ENCODE peak calls at places on chromosomes 13 and 19, in five cellular contexts. U, Q, K, E and J are unnamed samples.

GRCh38 chr19:10432736-10433130 is 12.4 kb downstream of the PDE4A start:
- DNase-seq in U (no peak), Q (no peak), K (no peak), E (no peak), J (no peak)

GRCh38 chr13:50936681-50937080 is 27.1 kb downstream of the RNASEH2B start:
- DNase-seq in U (no peak), Q (no peak), K (no peak), E (no peak), J (peak)

GRCh38 chr19:5036733-5037681 is 68.1 kb downstream of the KDM4B start:
- DNase-seq in U (no peak), Q (no peak), K (no peak), E (no peak), J (no peak)

GRCh38 chr13:56351041-56351440 is 789.7 kb upstream of the PRR20A start:
- DNase-seq in U (no peak), Q (no peak), K (no peak), E (peak), J (no peak)

GRCh38 chr19:55516878-55517620 is 19.9 kb downstream of the SBK2 start:
- DNase-seq in U (peak), Q (peak), K (peak), E (peak), J (peak)

GRCh38 chr19:18366027-18366435 is 19.9 kb upstream of the GDF15 start:
- DNase-seq in U (no peak), Q (no peak), K (no peak), E (no peak), J (no peak)

GRCh38 chr19:7395360-7395781 is 46.6 kb downstream of the ARHGEF18 start:
- DNase-seq in U (no peak), Q (no peak), K (no peak), E (no peak), J (no peak)

GRCh38 chr13:37788346-37788745 is 81.2 kb downstream of the TRPC4 start:
- DNase-seq in U (no peak), Q (no peak), K (no peak), E (no peak), J (no peak)

GRCh38 chr19:11434703-11435056 is 241 bp downstream of the ODAD3 start:
- DNase-seq in U (no peak), Q (no peak), K (no peak), E (no peak), J (no peak)

GRCh38 chr13:46983881-46984280 is 87.0 kb upstream of the HTR2A start:
- DNase-seq in U (no peak), Q (peak), K (peak), E (no peak), J (no peak)

GRCh38 chr13:105814902-105815250 is 720.6 kb downstream of the EFNB2 start:
- DNase-seq in U (no peak), Q (no peak), K (no peak), E (no peak), J (no peak)

GRCh38 chr13:98972627-98973026 is 5.2 kb downstream of the DOCK9 start:
- DNase-seq in U (no peak), Q (no peak), K (no peak), E (no peak), J (no peak)

GRCh38 chr13:40940841-40941240 is 78.3 kb downstream of the ELF1 start:
- DNase-seq in U (no peak), Q (no peak), K (no peak), E (no peak), J (no peak)

GRCh38 chr19:12872941-12873890 is 8.0 kb downstream of the DNASE2 start:
- DNase-seq in U (no peak), Q (no peak), K (no peak), E (peak), J (peak)

GRCh38 chr19:21092107-21092506 is 10.1 kb downstream of the ZNF714 start:
- DNase-seq in U (no peak), Q (no peak), K (no peak), E (no peak), J (no peak)

GRCh38 chr13:44306401-44307192 is 67.0 kb upstream of the SERP2 start:
- DNase-seq in U (peak), Q (no peak), K (peak), E (peak), J (peak)

GRCh38 chr19:49639401-49640112 is 386 bp downstream of the RRAS start:
- DNase-seq in U (no peak), Q (no peak), K (no peak), E (no peak), J (no peak)

GRCh38 chr13:29227560-29227959 is 367.9 kb downstream of the SLC7A1 start:
- DNase-seq in U (no peak), Q (no peak), K (no peak), E (no peak), J (no peak)

GRCh38 chr13:25375727-25376358 is 4.1 kb downstream of the ATP8A2 start:
- DNase-seq in U (no peak), Q (no peak), K (peak), E (peak), J (peak)

GRCh38 chr13:106595623-106596022 is 27.7 kb upstream of the ARGLU1 start:
- DNase-seq in U (no peak), Q (no peak), K (no peak), E (no peak), J (no peak)

GRCh38 chr19:40588110-40588854 is 11.6 kb downstream of the SHKBP1 start:
- DNase-seq in U (no peak), Q (no peak), K (no peak), E (no peak), J (no peak)

GRCh38 chr19:23771761-23772667 is 13.3 kb upstream of the ZNF681 start:
- DNase-seq in U (no peak), Q (no peak), K (no peak), E (no peak), J (no peak)

GRCh38 chr13:76816394-76816793 is 69.8 kb downstream of the KCTD12 start:
- DNase-seq in U (no peak), Q (no peak), K (no peak), E (no peak), J (no peak)

GRCh38 chr13:45295536-45295935 is 45.4 kb downstream of the TPT1 start:
- DNase-seq in U (no peak), Q (no peak), K (no peak), E (no peak), J (no peak)

GRCh38 chr13:76852991-76853390 is 33.2 kb downstream of the KCTD12 start:
- DNase-seq in U (no peak), Q (no peak), K (no peak), E (no peak), J (no peak)

GRCh38 chr13:33229446-33230177 is 55.9 kb downstream of the STARD13 start:
- DNase-seq in U (no peak), Q (no peak), K (no peak), E (no peak), J (peak)

GRCh38 chr13:54373211-54373610 is 1344.6 kb downstream of the OLFM4 start:
- DNase-seq in U (no peak), Q (no peak), K (no peak), E (peak), J (no peak)

GRCh38 chr19:24046550-24046949 is 40.4 kb upstream of the ZNF254 start:
- DNase-seq in U (no peak), Q (no peak), K (no peak), E (no peak), J (no peak)

GRCh38 chr13:112392719-112393118 is 16.6 kb downstream of the SPACA7 start:
- DNase-seq in U (no peak), Q (no peak), K (no peak), E (no peak), J (no peak)

GRCh38 chr19:47582320-47582909 is 9.5 kb upstream of the ZNF541 start:
- DNase-seq in U (no peak), Q (no peak), K (no peak), E (no peak), J (no peak)

GRCh38 chr19:33798701-33799111 is 2.0 kb downstream of the KCTD15 start:
- DNase-seq in U (no peak), Q (no peak), K (no peak), E (no peak), J (no peak)

GRCh38 chr13:111131048-111131447 is 15.9 kb downstream of the ARHGEF7 start:
- DNase-seq in U (no peak), Q (no peak), K (no peak), E (no peak), J (no peak)

GRCh38 chr13:44903596-44903995 is 85.7 kb downstream of the NUFIP1 start:
- DNase-seq in U (no peak), Q (no peak), K (peak), E (no peak), J (peak)

GRCh38 chr19:37160153-37160552 is 12.3 kb downstream of the ZNF585A start:
- DNase-seq in U (no peak), Q (no peak), K (no peak), E (no peak), J (no peak)